ENCODE peak calls at places on chromosome 5, in seven cellular contexts. R, B, J, E, I, V and N are unnamed samples.
A peak's percentile ranks its signal among the peaks of the same experiment; 100 is the strongest.

GRCh38 chr5:160181965-160182622 is 47.2 kb upstream of the FABP6 start:
- DNase-seq in E (peak; percentile 40), V (no peak), R (no peak), I (no peak), J (no peak), B (no peak), N (no peak)

GRCh38 chr5:125045647-125046046 is 299.2 kb upstream of the ZNF608 start:
- DNase-seq in I (no peak), J (no peak), B (no peak), E (peak; percentile 70), V (no peak), R (no peak), N (peak; percentile 30)

GRCh38 chr5:108148715-108149139 is 233.2 kb downstream of the FBXL17 start:
- DNase-seq in E (peak; percentile 24), I (peak; percentile 1), J (no peak), B (no peak), V (no peak), R (no peak), N (peak; percentile 32)

GRCh38 chr5:52893105-52893504 is 96.0 kb upstream of the ITGA2 start:
- DNase-seq in V (no peak), E (peak; percentile 61), B (no peak), R (no peak), I (no peak), J (no peak), N (peak; percentile 30)

GRCh38 chr5:154179846-154180710 is 10.5 kb upstream of the GALNT10 start:
- DNase-seq in J (peak; percentile 73), B (no peak), E (peak; percentile 62), R (no peak), I (no peak), V (no peak), N (peak; percentile 81)

GRCh38 chr5:114782869-114783268 is 386.8 kb downstream of the TRIM36 start:
- DNase-seq in R (no peak), V (no peak), J (no peak), I (no peak), B (peak; percentile 77), E (no peak), N (peak; percentile 8)

GRCh38 chr5:132228241-132229035 is 785 bp upstream of the P4HA2 start:
- DNase-seq in I (no peak), R (no peak), J (no peak), V (no peak), E (no peak), B (no peak), N (no peak)

GRCh38 chr5:57777174-57777581 is 294.6 kb upstream of the ACTBL2 start:
- DNase-seq in B (no peak), I (no peak), J (no peak), E (no peak), R (no peak), V (no peak), N (no peak)

GRCh38 chr5:65588694-65589093 is 25.6 kb downstream of the PPWD1 start:
- DNase-seq in R (no peak), J (no peak), B (no peak), V (no peak), I (no peak), E (no peak), N (no peak)

GRCh38 chr5:139475865-139476651 is 5.3 kb downstream of the SMIM33 start:
- DNase-seq in I (no peak), R (no peak), E (no peak), J (no peak), B (no peak), V (no peak), N (no peak)

GRCh38 chr5:138903113-138903789 is 28.1 kb upstream of the LRRTM2 start:
- DNase-seq in B (no peak), E (peak; percentile 70), J (no peak), R (no peak), V (no peak), I (no peak), N (peak; percentile 40)

GRCh38 chr5:143837306-143837848 is 25.4 kb downstream of the HMHB1 start:
- DNase-seq in E (no peak), B (no peak), I (no peak), V (no peak), R (no peak), J (no peak), N (no peak)

GRCh38 chr5:31385774-31386537 is 145.9 kb downstream of the DROSHA start:
- DNase-seq in B (no peak), I (no peak), J (no peak), V (no peak), R (no peak), E (peak; percentile 48), N (peak; percentile 46)

GRCh38 chr5:13505326-13505725 is 439.2 kb downstream of the DNAH5 start:
- DNase-seq in B (no peak), E (peak; percentile 32), J (no peak), I (no peak), R (no peak), V (no peak), N (no peak)

GRCh38 chr5:98301567-98301966 is 471.9 kb upstream of the RGMB start:
- DNase-seq in B (no peak), R (no peak), I (no peak), J (no peak), E (no peak), V (no peak), N (no peak)

GRCh38 chr5:172177232-172177631 is 10.8 kb downstream of the STK10 start:
- DNase-seq in V (no peak), B (no peak), J (no peak), E (no peak), R (no peak), I (no peak), N (no peak)

GRCh38 chr5:74865799-74866652 is at the start of gene FAM169A:
- DNase-seq in J (peak; percentile 48), E (peak; percentile 64), I (no peak), B (no peak), V (peak; percentile 36), R (peak; percentile 27), N (peak; percentile 63)

GRCh38 chr5:50947892-50948683 is 281.7 kb downstream of the PARP8 start:
- DNase-seq in J (no peak), I (no peak), V (no peak), R (no peak), B (no peak), E (no peak), N (no peak)